ENCODE peak calls at places on chromosomes 2 and 18, in five cellular contexts. L is DMS 273 treated with DMSO at 0.1 percent for 48 hours; F is CD4-positive, alpha-beta T cell; J is GM19239; O is Kasumi-1. H is an unnamed sample.

GRCh38 chr18:25300492-25300891 is 51.5 kb downstream of the ZNF521 start:
- DNase-seq in L (no peak), O (no peak), F (no peak), J (no peak), H (no peak)

GRCh38 chr2:121976912-121977311 is 221.5 kb downstream of the TSN start:
- DNase-seq in O (no peak), L (no peak), F (no peak), J (no peak), H (no peak)

GRCh38 chr2:144701259-144701658 is 181.3 kb upstream of the ZEB2 start:
- DNase-seq in O (no peak), L (no peak), F (no peak), J (no peak), H (no peak)

GRCh38 chr2:39902103-39902502 is 123.0 kb upstream of the THUMPD2 start:
- DNase-seq in F (no peak), J (no peak), O (no peak), L (no peak), H (no peak)

GRCh38 chr2:226738821-226739507 is 60.7 kb downstream of the IRS1 start:
- DNase-seq in L (no peak), F (no peak), J (no peak), O (no peak), H (peak)

GRCh38 chr2:144325086-144325485 is 194.8 kb downstream of the ZEB2 start:
- DNase-seq in L (no peak), O (no peak), F (peak), J (no peak), H (no peak)

GRCh38 chr2:113162173-113162572 is 11.6 kb upstream of the PSD4 start:
- DNase-seq in J (no peak), F (no peak), L (no peak), O (no peak), H (no peak)

GRCh38 chr18:67730884-67731283 is 214.4 kb upstream of the DSEL start:
- DNase-seq in F (no peak), O (no peak), L (no peak), J (no peak), H (no peak)

GRCh38 chr2:217075225-217075802 is 215.4 kb upstream of the TNP1 start:
- DNase-seq in J (no peak), O (no peak), L (no peak), F (no peak), H (no peak)